ENCODE peak calls at places on chromosomes 2 and 18, in six cellular contexts. O, H, L, X, A and V are unnamed samples.

GRCh38 chr18:67266591-67267237 is 249.8 kb downstream of the DSEL start:
- DNase-seq in O (no peak), H (no peak), L (no peak), X (no peak), A (peak), V (no peak)

GRCh38 chr2:148567716-148568115 is 76.8 kb upstream of the EPC2 start:
- DNase-seq in O (no peak), H (no peak), L (no peak), X (no peak), A (no peak), V (no peak)

GRCh38 chr2:170554278-170554955 is 160.7 kb upstream of the SP5 start:
- DNase-seq in O (peak), H (no peak), L (no peak), X (no peak), A (no peak), V (peak)

GRCh38 chr2:236760246-236760645 is 190.6 kb downstream of the ACKR3 start:
- DNase-seq in O (no peak), H (no peak), L (no peak), X (no peak), A (no peak), V (no peak)

GRCh38 chr2:241033994-241034393 is 35.6 kb downstream of the SNED1 start:
- DNase-seq in O (no peak), H (no peak), L (no peak), X (no peak), A (no peak), V (no peak)

GRCh38 chr2:121721926-121722325 is 14.7 kb downstream of the NIFK start:
- DNase-seq in O (no peak), H (no peak), L (no peak), X (peak), A (peak), V (no peak)

GRCh38 chr18:37299471-37300304 is 265.9 kb downstream of the CELF4 start:
- DNase-seq in O (peak), H (no peak), L (peak), X (peak), A (peak), V (peak)

GRCh38 chr18:499351-500229 is 911 bp downstream of the COLEC12 start:
- DNase-seq in O (peak), H (no peak), L (peak), X (peak), A (peak), V (no peak)

GRCh38 chr2:71736091-71736878 is 282.9 kb downstream of the DYSF start:
- DNase-seq in O (peak), H (no peak), L (no peak), X (no peak), A (no peak), V (peak)

GRCh38 chr2:21793461-21793860 is 669.7 kb downstream of the TDRD15 start:
- DNase-seq in O (no peak), H (no peak), L (no peak), X (no peak), A (peak), V (no peak)